ENCODE peak calls at places on chromosomes 11 and 22, in seven cellular contexts. M is type B pancreatic cell, F is NCI-H2107, I is NCI-H1105 treated with DMSO at 0.1 percent for 48 hours, B is transverse colon, X is AML-193, N is hepatocyte. E is an unnamed sample.
A peak's percentile ranks its signal among the peaks of the same experiment; 100 is the strongest.

GRCh38 chr11:120564573-120565301 is 53.2 kb downstream of the GRIK4 start:
- DNase-seq in M (no peak), F (no peak), I (peak; percentile 23), B (no peak), X (no peak), N (peak; percentile 58), E (peak; percentile 91)

GRCh38 chr22:42114721-42115120 is 15.9 kb downstream of the CYP2D6 start:
- DNase-seq in M (no peak), F (no peak), I (no peak), B (no peak), X (peak; percentile 55), N (peak; percentile 80), E (no peak)

GRCh38 chr11:30487200-30487898 is 98.8 kb downstream of the MPPED2 start:
- DNase-seq in M (no peak), F (no peak), I (no peak), B (peak; percentile 17), X (peak; percentile 1), N (no peak), E (peak; percentile 18)

GRCh38 chr11:35671396-35672127 is 9.0 kb downstream of the TRIM44 start:
- DNase-seq in M (no peak), F (no peak), I (no peak), B (no peak), X (no peak), N (no peak), E (no peak)

GRCh38 chr22:49076300-49077035 is 751.2 kb downstream of the BRD1 start:
- DNase-seq in M (no peak), F (no peak), I (no peak), B (no peak), X (no peak), N (no peak), E (no peak)

GRCh38 chr11:103609117-103610066 is 427.0 kb upstream of the DDI1 start:
- DNase-seq in M (no peak), F (no peak), I (no peak), B (no peak), X (no peak), N (peak; percentile 74), E (no peak)

GRCh38 chr11:8221025-8221723 is 42.5 kb downstream of the LMO1 start:
- DNase-seq in M (no peak), F (no peak), I (no peak), B (no peak), X (no peak), N (no peak), E (no peak)

GRCh38 chr11:8058216-8058615 is 22.8 kb upstream of the TUB start:
- DNase-seq in M (no peak), F (no peak), I (no peak), B (no peak), X (no peak), N (no peak), E (no peak)